ENCODE peak calls at places on chromosomes 1 and 21, in six cellular contexts. U is IMR-90, E is pancreas, P is epithelial cell of esophagus, C is foreskin fibroblast, T is Peyer's patch. A is an unnamed sample.
A peak's percentile ranks its signal among the peaks of the same experiment; 100 is the strongest.

GRCh38 chr1:203342192-203342940 is 8.6 kb downstream of the FMOD start:
- DNase-seq in U (peak; percentile 38), E (no peak), P (peak; percentile 64), C (no peak), T (peak; percentile 84), A (peak; percentile 52)

GRCh38 chr1:66585002-66585401 is 51.0 kb downstream of the SGIP1 start:
- DNase-seq in U (no peak), E (no peak), P (no peak), C (no peak), T (no peak), A (no peak)

GRCh38 chr1:198934901-198935301 is 296.1 kb downstream of the PTPRC start:
- DNase-seq in U (peak; percentile 51), E (no peak), P (peak; percentile 55), C (no peak), T (peak; percentile 58), A (peak; percentile 29)

GRCh38 chr1:6141601-6142000 is 38.5 kb downstream of the CHD5 start:
- DNase-seq in U (no peak), E (peak; percentile 17), P (peak; percentile 30), C (no peak), T (no peak), A (peak; percentile 43)

GRCh38 chr1:101128211-101128727 is 102.7 kb upstream of the DPH5 start:
- DNase-seq in U (no peak), E (no peak), P (no peak), C (no peak), T (peak; percentile 53), A (peak; percentile 71)

GRCh38 chr1:20109223-20109856 is 10.0 kb downstream of the PLA2G2D start:
- DNase-seq in U (no peak), E (no peak), P (no peak), C (no peak), T (no peak), A (no peak)

GRCh38 chr21:32587112-32587511 is 1.8 kb upstream of the TCP10L start:
- DNase-seq in U (no peak), E (no peak), P (no peak), C (no peak), T (no peak), A (no peak)

GRCh38 chr1:20402585-20403422 is 83.2 kb downstream of the CAMK2N1 start:
- DNase-seq in U (no peak), E (no peak), P (no peak), C (no peak), T (peak; percentile 25), A (no peak)

GRCh38 chr21:25512095-25513086 is 94.9 kb downstream of the MRPL39 start:
- DNase-seq in U (no peak), E (no peak), P (no peak), C (no peak), T (no peak), A (peak; percentile 41)

GRCh38 chr1:213131851-213132655 is 81.0 kb downstream of the RPS6KC1 start:
- DNase-seq in U (no peak), E (no peak), P (no peak), C (no peak), T (no peak), A (no peak)

GRCh38 chr1:75908717-75909152 is 23.5 kb downstream of the ASB17 start:
- DNase-seq in U (peak; percentile 50), E (no peak), P (peak; percentile 62), C (peak; percentile 35), T (no peak), A (peak; percentile 72)

GRCh38 chr21:34037446-34037845 is 35.9 kb upstream of the MRPS6 start:
- DNase-seq in U (peak; percentile 75), E (no peak), P (peak; percentile 90), C (peak; percentile 73), T (no peak), A (no peak)

GRCh38 chr1:199508653-199509052 is 518.9 kb upstream of the NR5A2 start:
- DNase-seq in U (no peak), E (no peak), P (peak; percentile 18), C (no peak), T (no peak), A (no peak)

GRCh38 chr1:208159542-208160258 is 84.5 kb downstream of the PLXNA2 start:
- DNase-seq in U (peak; percentile 82), E (no peak), P (no peak), C (peak; percentile 93), T (no peak), A (no peak)

GRCh38 chr1:46302091-46303037 is 1.1 kb downstream of the LRRC41 start:
- DNase-seq in U (peak; percentile 52), E (peak; percentile 85), P (peak; percentile 45), C (peak; percentile 52), T (peak; percentile 79), A (peak; percentile 81)

GRCh38 chr1:55073187-55073916 is 34.0 kb downstream of the PCSK9 start:
- DNase-seq in U (no peak), E (no peak), P (no peak), C (no peak), T (no peak), A (peak; percentile 21)

GRCh38 chr1:184792450-184792969 is 37.9 kb upstream of the EDEM3 start:
- DNase-seq in U (peak; percentile 99), E (peak; percentile 95), P (peak; percentile 97), C (peak; percentile 98), T (peak; percentile 70), A (no peak)

GRCh38 chr1:83959824-83960441 is 39.0 kb downstream of the TTLL7 start:
- DNase-seq in U (peak; percentile 79), E (no peak), P (peak; percentile 25), C (peak; percentile 40), T (no peak), A (no peak)

DNA sequence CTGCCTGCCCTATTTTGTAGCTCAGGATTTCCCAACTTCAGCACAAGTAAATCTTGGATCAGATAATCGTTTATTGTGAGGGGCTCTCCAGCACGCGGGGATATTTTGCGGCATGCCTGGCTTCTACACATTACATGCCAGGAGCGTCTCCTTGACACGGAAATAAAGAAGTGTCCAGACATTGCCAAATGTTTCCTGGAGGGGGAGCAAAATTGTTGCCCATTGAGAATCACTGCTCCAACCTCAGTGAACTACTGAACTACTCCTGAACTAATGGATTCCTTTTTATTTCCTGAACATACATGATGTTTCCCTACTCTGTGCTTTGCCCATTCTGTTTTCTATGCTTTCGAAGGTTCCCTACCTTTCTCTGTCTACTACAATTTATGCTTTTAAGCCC is 1359.1 kb upstream of the ADGRL2 start:
- DNase-seq in U (no peak), E (no peak), P (peak; percentile 21), C (no peak), T (no peak), A (no peak)
- TF ChIP-seq CTCF in U (no peak), E (no peak), P (peak; percentile 9), C (no peak), T (no peak), A (no peak)

GRCh38 chr1:14698206-14698605 is 99.7 kb downstream of the KAZN start:
- DNase-seq in U (no peak), E (no peak), P (no peak), C (no peak), T (no peak), A (no peak)
- H3K4me3 ChIP-seq in U (no peak overlapping the region), E (no peak overlapping the region), P (no peak overlapping the region), C (no peak overlapping the region), T (no peak overlapping the region), A (no peak overlapping the region)

GRCh38 chr1:68015369-68015768 is 35.1 kb downstream of the DIRAS3 start:
- DNase-seq in U (no peak), E (no peak), P (no peak), C (peak; percentile 26), T (no peak), A (no peak)

GRCh38 chr1:68010543-68010942 is 39.9 kb downstream of the DIRAS3 start:
- DNase-seq in U (peak; percentile 46), E (no peak), P (peak; percentile 36), C (no peak), T (no peak), A (no peak)

GRCh38 chr1:68013351-68013750 is 37.1 kb downstream of the DIRAS3 start:
- DNase-seq in U (no peak), E (no peak), P (no peak), C (no peak), T (no peak), A (no peak)

GRCh38 chr1:68011786-68012375 is 38.5 kb downstream of the DIRAS3 start:
- DNase-seq in U (peak; percentile 18), E (no peak), P (peak; percentile 47), C (peak; percentile 15), T (no peak), A (no peak)

GRCh38 chr1:68010094-68010493 is 40.3 kb downstream of the DIRAS3 start:
- DNase-seq in U (peak; percentile 47), E (no peak), P (peak; percentile 44), C (no peak), T (no peak), A (no peak)
- TF ChIP-seq CTCF in U (peak; percentile 58), E (no peak), P (peak; percentile 53), C (peak; percentile 34), T (peak; percentile 45), A (no peak)

DNA sequence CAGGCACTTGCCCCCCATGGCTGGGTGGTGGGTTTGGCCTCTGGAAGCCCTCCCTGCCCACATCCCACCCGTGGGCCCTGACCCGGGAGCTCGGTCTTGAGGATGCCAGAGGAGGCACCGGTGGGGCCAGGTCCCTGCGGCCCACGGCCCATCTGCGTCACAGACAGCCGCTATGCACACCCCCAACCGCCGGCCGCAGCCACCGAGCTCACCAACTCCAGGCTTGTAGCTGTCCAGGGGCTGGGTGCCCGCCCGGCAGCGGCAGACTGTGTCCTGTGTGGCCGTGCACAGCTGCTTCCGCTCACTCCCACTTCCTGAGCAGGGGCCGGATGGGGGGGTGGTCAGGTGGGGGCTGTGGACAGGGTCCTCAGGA is 1.2 kb downstream of the TNFRSF4 start:
- DNase-seq in U (peak; percentile 11), E (no peak), P (no peak), C (no peak), T (peak; percentile 85), A (no peak)
- H3K4me3 ChIP-seq in U (no peak overlapping the region), E (no peak overlapping the region), P (no peak overlapping the region), C (no peak overlapping the region), T (peak overlapping the region; percentile 18), A (no peak overlapping the region)